ENCODE peak calls at places on chromosomes 1 and 21, in ten cellular contexts. N is T-helper 9 cell, W is non-pigmented ciliary epithelial cell, A is endothelial cell, O is EH, M is cardiac septum, T is HS-27A, R is NCI-H2081, X is DMS153, S is mammary epithelial cell. J is an unnamed sample.

GRCh38 chr1:9289090-9289534 is 3.6 kb upstream of the SPSB1 start:
- DNase-seq in N (peak; percentile 90), W (no peak), A (peak; percentile 77), O (peak; percentile 69), M (no peak), T (no peak), R (peak; percentile 29), X (peak; percentile 43), S (peak; percentile 61), J (peak; percentile 66)

GRCh38 chr21:35586305-35586704 is 474.0 kb downstream of the SETD4 start:
- DNase-seq in N (no peak), W (no peak), A (no peak), O (no peak), M (no peak), T (no peak), R (no peak), X (no peak), S (no peak), J (no peak)

GRCh38 chr1:218674280-218674773 is 329.2 kb downstream of the TGFB2 start:
- DNase-seq in N (no peak), W (peak; percentile 98), A (peak; percentile 42), O (peak; percentile 87), M (no peak), T (peak; percentile 89), R (no peak), X (no peak), S (no peak), J (peak; percentile 58)

GRCh38 chr1:214331827-214332423 is 51.0 kb downstream of the SMYD2 start:
- DNase-seq in N (peak; percentile 41), W (no peak), A (peak; percentile 65), O (peak; percentile 54), M (no peak), T (no peak), R (peak; percentile 45), X (peak; percentile 20), S (peak; percentile 30), J (peak; percentile 65)

GRCh38 chr1:53792751-53793150 is 45.3 kb downstream of the NDC1 start:
- DNase-seq in N (no peak), W (no peak), A (no peak), O (no peak), M (no peak), T (no peak), R (no peak), X (no peak), S (no peak), J (no peak)

GRCh38 chr1:193952778-193953374 is 766.5 kb upstream of the B3GALT2 start:
- DNase-seq in N (no peak), W (no peak), A (no peak), O (no peak), M (no peak), T (no peak), R (no peak), X (no peak), S (no peak), J (no peak)

GRCh38 chr1:93701619-93702018 is 20.0 kb upstream of the BCAR3 start:
- DNase-seq in N (no peak), W (peak; percentile 93), A (no peak), O (peak; percentile 100), M (no peak), T (peak; percentile 99), R (no peak), X (no peak), S (peak; percentile 100), J (peak; percentile 98)

GRCh38 chr1:201329801-201330200 is 46.5 kb downstream of the PKP1 start:
- DNase-seq in N (no peak), W (no peak), A (no peak), O (peak; percentile 59), M (peak; percentile 69), T (no peak), R (no peak), X (no peak), S (no peak), J (no peak)

GRCh38 chr1:28199328-28200233 is 23.1 kb upstream of the PTAFR start:
- DNase-seq in N (peak; percentile 41), W (no peak), A (no peak), O (no peak), M (no peak), T (no peak), R (no peak), X (no peak), S (no peak), J (no peak)

GRCh38 chr1:166730299-166730888 is 108.9 kb upstream of the POGK start:
- DNase-seq in N (no peak), W (peak; percentile 2), A (no peak), O (peak; percentile 1), M (no peak), T (no peak), R (no peak), X (no peak), S (peak; percentile 74), J (peak; percentile 7)

GRCh38 chr21:17523007-17523451 is 10.2 kb downstream of the CXADR start:
- DNase-seq in N (no peak), W (no peak), A (no peak), O (no peak), M (no peak), T (no peak), R (no peak), X (no peak), S (no peak), J (no peak)

GRCh38 chr1:39220900-39221870 is 16.7 kb downstream of the MACF1 start:
- DNase-seq in N (no peak), W (no peak), A (no peak), O (no peak), M (no peak), T (no peak), R (no peak), X (no peak), S (no peak), J (no peak)

GRCh38 chr1:113396585-113396984 is 6.3 kb downstream of the MAGI3 start:
- DNase-seq in N (no peak), W (peak; percentile 41), A (no peak), O (peak; percentile 72), M (no peak), T (peak; percentile 65), R (no peak), X (no peak), S (peak; percentile 79), J (peak; percentile 90)